ENCODE peak calls at places on chromosome 20, in ten cellular contexts. M, J, W, Q, P, U, O, Z, E and G are unnamed samples.
A peak's percentile ranks its signal among the peaks of the same experiment; 100 is the strongest.

GRCh38 chr20:50304883-50305635 is 114.4 kb downstream of the CEBPB start:
- DNase-seq in M (no peak), J (no peak), W (no peak), Q (peak; percentile 70), P (no peak), U (no peak), O (peak; percentile 97), Z (no peak), E (no peak), G (peak; percentile 39)

GRCh38 chr20:38113401-38114325 is 51.4 kb downstream of the TGM2 start:
- DNase-seq in M (no peak), J (no peak), W (no peak), Q (peak; percentile 46), P (no peak), U (no peak), O (peak; percentile 91), Z (peak; percentile 71), E (no peak), G (peak; percentile 92)

GRCh38 chr20:25361287-25361683 is 29.4 kb downstream of the ABHD12 start:
- DNase-seq in M (no peak), J (no peak), W (no peak), Q (no peak), P (no peak), U (no peak), O (no peak), Z (no peak), E (no peak), G (no peak)

GRCh38 chr20:4320284-4320683 is 304.9 kb upstream of the RNF24 start:
- DNase-seq in M (no peak), J (no peak), W (no peak), Q (no peak), P (no peak), U (no peak), O (no peak), Z (no peak), E (no peak), G (no peak)

GRCh38 chr20:15047100-15047499 is 709.7 kb upstream of the FLRT3 start:
- DNase-seq in M (no peak), J (no peak), W (no peak), Q (no peak), P (no peak), U (no peak), O (no peak), Z (no peak), E (no peak), G (no peak)

GRCh38 chr20:42544926-42545325 is 644.8 kb downstream of the PTPRT start:
- DNase-seq in M (no peak), J (no peak), W (no peak), Q (no peak), P (no peak), U (no peak), O (peak; percentile 77), Z (no peak), E (no peak), G (no peak)

GRCh38 chr20:51563597-51564332 is 21.2 kb upstream of the NFATC2 start:
- DNase-seq in M (no peak), J (no peak), W (peak; percentile 81), Q (peak; percentile 53), P (no peak), U (peak; percentile 48), O (no peak), Z (peak; percentile 65), E (peak; percentile 8), G (peak; percentile 88)

GRCh38 chr20:36314734-36315544 is 8.8 kb downstream of the DLGAP4 start:
- DNase-seq in M (no peak), J (no peak), W (no peak), Q (no peak), P (no peak), U (no peak), O (no peak), Z (no peak), E (no peak), G (peak; percentile 54)

GRCh38 chr20:23668477-23668951 is 20.3 kb downstream of the CST4 start:
- DNase-seq in M (peak; percentile 23), J (peak; percentile 30), W (peak; percentile 84), Q (peak; percentile 61), P (peak; percentile 13), U (no peak), O (peak; percentile 90), Z (peak; percentile 81), E (peak; percentile 6), G (peak; percentile 91)

GRCh38 chr20:40651121-40651520 is 37.9 kb downstream of the MAFB start:
- DNase-seq in M (no peak), J (no peak), W (no peak), Q (no peak), P (no peak), U (no peak), O (no peak), Z (no peak), E (no peak), G (no peak)